ENCODE peak calls at places on chromosomes 13 and 19, in seven cellular contexts. G, E, S, K, L, V and P are unnamed samples. For H3K4me1, the result is how much of the 10 kb centered on the place peaks cover.

GRCh38 chr13:20814224-20814910 is 40.6 kb upstream of the EEF1AKMT1 start:
- DNase-seq in G (peak), E (no peak), S (no peak), K (no peak), L (no peak), V (peak), P (no peak)

GRCh38 chr19:55443045-55443823 is at the start of gene SHISA7:
- DNase-seq in G (no peak), E (no peak), S (no peak), K (no peak), L (no peak), V (no peak), P (peak)

GRCh38 chr19:3250675-3251074 is 26.2 kb downstream of the CELF5 start:
- DNase-seq in G (no peak), E (peak), S (no peak), K (no peak), L (no peak), V (no peak), P (no peak)

GRCh38 chr19:41997121-41997850 is 3.3 kb upstream of the ATP1A3 start:
- DNase-seq in G (peak), E (peak), S (peak), K (peak), L (no peak), V (peak), P (peak)

GRCh38 chr13:21696865-21697448 is 26.1 kb downstream of the FGF9 start:
- DNase-seq in G (no peak), E (no peak), S (no peak), K (no peak), L (no peak), V (no peak), P (no peak)

GRCh38 chr19:45607071-45608029 is 5.3 kb upstream of the GPR4 start:
- DNase-seq in G (peak), E (no peak), S (no peak), K (peak), L (no peak), V (peak), P (peak)

GRCh38 chr13:104782741-104783140 is 1716.5 kb upstream of the SLC10A2 start:
- DNase-seq in G (no peak), E (no peak), S (no peak), K (no peak), L (no peak), V (no peak), P (no peak)

GRCh38 chr19:46480409-46480808 is 9.0 kb upstream of the PNMA8A start:
- DNase-seq in G (peak), E (no peak), S (no peak), K (no peak), L (no peak), V (peak), P (peak)

GRCh38 chr13:110885966-110886365 is 28.9 kb downstream of the ANKRD10 start:
- DNase-seq in G (no peak), E (no peak), S (no peak), K (peak), L (no peak), V (no peak), P (peak)

GRCh38 chr13:94967183-94968039 is 255.1 kb upstream of the SOX21 start:
- DNase-seq in G (no peak), E (no peak), S (peak), K (peak), L (no peak), V (no peak), P (peak)

GRCh38 chr19:2239771-2240770 is 3.4 kb downstream of the SF3A2 start:
- DNase-seq in G (peak), E (no peak), S (peak), K (no peak), L (no peak), V (peak), P (peak)

GRCh38 chr19:3507371-3508120 is 1.4 kb downstream of the FZR1 start:
- DNase-seq in G (no peak), E (no peak), S (no peak), K (peak), L (no peak), V (no peak), P (peak)

GRCh38 chr19:49851456-49852259 is 699 bp downstream of the PTOV1 start:
- DNase-seq in G (no peak), E (peak), S (peak), K (peak), L (no peak), V (no peak), P (peak)

GRCh38 chr19:19677579-19677978 is 8.9 kb downstream of the ZNF101 start:
- DNase-seq in G (no peak), E (no peak), S (no peak), K (no peak), L (no peak), V (no peak), P (no peak)

GRCh38 chr13:99260216-99260615 is 2.0 kb upstream of the GPR18 start:
- DNase-seq in G (peak), E (no peak), S (no peak), K (no peak), L (no peak), V (peak), P (no peak)

GRCh38 chr19:52231154-52231565 is 38.2 kb upstream of the ZNF766 start:
- DNase-seq in G (peak), E (no peak), S (no peak), K (no peak), L (no peak), V (peak), P (no peak)

GRCh38 chr19:30557212-30557611 is 185.0 kb downstream of the ZNF536 start:
- DNase-seq in G (no peak), E (no peak), S (no peak), K (no peak), L (no peak), V (no peak), P (no peak)

GRCh38 chr19:50327013-50327412 is 2.2 kb downstream of the KCNC3 start:
- DNase-seq in G (no peak), E (no peak), S (no peak), K (no peak), L (no peak), V (no peak), P (no peak)

GRCh38 chr19:15631817-15632216 is 8.9 kb upstream of the CYP4F3 start:
- DNase-seq in G (no peak), E (peak), S (peak), K (peak), L (peak), V (no peak), P (peak)

GRCh38 chr19:18046066-18046718 is 38.2 kb downstream of the ARRDC2 start:
- DNase-seq in G (peak), E (no peak), S (no peak), K (no peak), L (no peak), V (peak), P (no peak)

GRCh38 chr13:112325941-112326645 is 50.1 kb upstream of the SPACA7 start:
- DNase-seq in G (no peak), E (no peak), S (no peak), K (no peak), L (no peak), V (no peak), P (no peak)

GRCh38 chr19:54218960-54219661 is 3.7 kb downstream of the LILRB3 start:
- DNase-seq in G (no peak), E (no peak), S (no peak), K (no peak), L (no peak), V (no peak), P (no peak)

GRCh38 chr19:13208131-13208963 is 58.1 kb downstream of the IER2 start:
- DNase-seq in G (peak), E (peak), S (peak), K (no peak), L (peak), V (peak), P (peak)

GRCh38 chr19:13207237-13208130 is 57.3 kb downstream of the IER2 start:
- DNase-seq in G (no peak), E (peak), S (no peak), K (peak), L (no peak), V (no peak), P (peak)

GRCh38 chr19:13208964-13209796 is 59.0 kb downstream of the IER2 start:
- DNase-seq in G (no peak), E (peak), S (no peak), K (peak), L (no peak), V (no peak), P (no peak)

GRCh38 chr19:13209797-13210775 is 59.9 kb downstream of the IER2 start:
- DNase-seq in G (no peak), E (peak), S (no peak), K (no peak), L (no peak), V (no peak), P (no peak)

GRCh38 chr19:13206581-13206980 is 56.4 kb downstream of the IER2 start:
- DNase-seq in G (no peak), E (no peak), S (no peak), K (no peak), L (no peak), V (no peak), P (no peak)
- H3K4me2 ChIP-seq in G (no peak), E (no peak), S (no peak), K (no peak), L (no peak), V (no peak), P (no peak)

DNA sequence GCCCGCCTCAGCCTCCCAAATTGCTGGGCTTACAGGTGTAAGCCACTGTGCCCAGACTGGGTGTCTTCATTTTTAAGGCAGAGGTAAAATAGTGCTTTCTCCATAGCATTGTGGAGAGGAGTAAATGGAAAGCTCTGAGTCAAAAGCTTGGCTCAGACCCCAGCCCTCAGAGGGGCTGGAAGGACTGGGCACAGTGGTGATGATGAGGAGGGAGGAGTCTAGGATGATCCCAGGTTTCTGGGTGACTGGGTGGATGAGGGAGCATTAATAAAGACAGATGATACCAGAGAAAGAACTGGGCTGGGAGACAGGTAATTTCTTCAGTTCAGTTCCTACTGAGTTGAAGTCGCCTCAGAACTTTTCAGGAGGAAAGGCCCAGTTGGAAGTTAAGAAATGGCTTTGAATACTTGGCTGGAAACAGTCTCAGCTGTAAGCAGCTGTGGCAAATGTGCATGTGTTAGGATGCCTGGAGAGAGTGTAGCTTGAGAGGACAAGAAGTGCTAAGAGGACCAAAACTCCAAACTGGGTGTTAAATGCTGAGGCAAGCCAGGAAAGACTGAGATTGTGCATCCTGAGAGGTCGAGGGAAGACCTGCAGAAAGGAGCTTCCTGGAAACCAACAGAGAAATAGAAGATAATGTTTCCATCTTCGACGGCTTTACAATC is 37.1 kb upstream of the MEDAG start:
- DNase-seq in G (peak), E (no peak), S (no peak), K (no peak), L (no peak), V (peak), P (no peak)
- H3K9ac ChIP-seq in G (peak), E (no peak), S (no peak), K (no peak), L (no peak), V (peak), P (no peak)

DNA sequence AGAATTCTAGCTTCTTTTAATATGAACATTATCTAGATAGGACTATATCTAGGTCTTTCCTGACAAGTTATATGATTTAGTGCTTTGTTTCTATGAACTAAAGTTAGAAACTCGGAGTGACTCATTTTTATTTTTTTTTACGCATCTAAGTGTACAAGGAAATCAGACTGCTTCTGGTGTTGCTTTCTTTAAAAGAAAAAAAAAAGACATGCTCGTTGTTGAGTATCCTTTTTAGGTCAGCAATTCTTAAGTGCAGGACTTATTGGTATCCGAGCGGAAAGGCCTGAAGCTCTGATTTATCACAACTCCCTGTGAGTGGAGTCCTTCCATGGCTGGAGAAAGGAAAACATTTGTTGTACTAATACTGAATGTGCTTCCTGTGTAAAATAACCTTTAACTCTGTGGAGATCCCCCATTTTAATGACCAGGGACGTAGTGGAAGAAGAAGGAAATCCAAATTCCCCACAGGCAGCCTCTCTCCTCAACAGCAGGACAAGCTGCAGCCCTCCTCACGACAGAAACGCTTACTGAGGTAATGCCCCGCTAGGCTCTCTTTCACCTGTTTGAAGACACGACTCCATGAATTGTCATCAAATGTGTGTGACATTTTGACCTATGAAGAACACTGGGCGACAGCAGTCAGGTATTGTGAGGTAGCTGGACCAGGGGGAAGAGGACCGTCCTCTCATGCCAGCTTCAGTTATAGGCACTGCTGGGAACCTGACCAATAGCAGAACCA is 17.9 kb upstream of the POMP start:
- DNase-seq in G (no peak), E (no peak), S (no peak), K (no peak), L (no peak), V (no peak), P (no peak)
- H3K4me1 ChIP-seq in G (under half), E (under half), S (under half), K (under half), L (under half), V (under half), P (under half)

GRCh38 chr13:92989301-92989700 is 237.3 kb upstream of the GPC6 start:
- DNase-seq in G (peak), E (no peak), S (no peak), K (no peak), L (no peak), V (no peak), P (no peak)

DNA sequence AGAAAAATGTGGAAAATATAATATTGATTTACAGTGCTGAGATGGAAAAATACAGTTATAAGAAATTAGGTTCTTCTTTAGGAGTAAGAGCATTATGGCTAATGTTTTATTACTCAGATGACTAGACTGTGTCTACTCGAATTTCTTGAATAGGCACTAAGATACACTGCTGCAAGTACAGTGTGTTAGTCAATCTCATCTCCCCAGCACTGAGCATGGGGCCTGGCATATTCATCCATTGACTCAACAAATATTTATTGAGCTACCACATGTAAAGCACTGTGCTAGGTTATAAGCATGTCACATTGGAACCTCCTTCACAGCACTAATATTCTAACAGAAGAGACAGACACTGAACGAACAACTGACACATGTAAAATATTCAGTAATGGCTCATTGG is 242.5 kb upstream of the GPC6 start:
- DNase-seq in G (no peak), E (no peak), S (no peak), K (no peak), L (no peak), V (peak), P (no peak)
- H3K4me2 ChIP-seq in G (no peak), E (no peak), S (no peak), K (no peak), L (no peak), V (no peak), P (no peak)

GRCh38 chr13:40389081-40389641 is 277.3 kb downstream of the FOXO1 start:
- DNase-seq in G (no peak), E (peak), S (peak), K (no peak), L (peak), V (no peak), P (no peak)
- H3K9ac ChIP-seq in G (no peak), E (peak), S (peak), K (no peak), L (no peak), V (no peak), P (no peak)